ENCODE peak calls at places on chromosomes 6 and 20, in ten cellular contexts. V is stimulated activated CD4-positive, alpha-beta T cell treated with anti-CD3 and anti-CD28 coated beads, Interleukin-12 subunit alpha, Interleukin-12 subunit beta, amount 100 ng/mL, for 48 hours; S is H9; Z is GM23248; N is mucosa of gallbladder; I is NCI-H774; Y is GM12865; J is HEK293T; O is occipital lobe; G is transverse colon. D is an unnamed sample.

GRCh38 chr20:4261333-4262284 is 246.3 kb upstream of the RNF24 start:
- DNase-seq in V (no peak), S (no peak), Z (peak), N (no peak), I (no peak), Y (no peak), J (no peak), O (no peak), G (no peak), D (no peak)

GRCh38 chr20:38685853-38686473 is 38.3 kb upstream of the SLC32A1 start:
- DNase-seq in V (peak), S (peak), Z (peak), N (peak), I (no peak), Y (peak), J (peak), O (no peak), G (peak), D (peak)

GRCh38 chr6:129141499-129141898 is 258.6 kb downstream of the LAMA2 start:
- DNase-seq in V (no peak), S (no peak), Z (peak), N (no peak), I (no peak), Y (no peak), J (no peak), O (no peak), G (no peak), D (no peak)

GRCh38 chr20:44287272-44288097 is 23.5 kb downstream of the FITM2 start:
- DNase-seq in V (no peak), S (no peak), Z (no peak), N (peak), I (no peak), Y (no peak), J (no peak), O (no peak), G (peak), D (no peak)

GRCh38 chr6:45724511-45724910 is 291.1 kb downstream of the CLIC5 start:
- DNase-seq in V (no peak), S (no peak), Z (peak), N (peak), I (no peak), Y (no peak), J (no peak), O (no peak), G (no peak), D (no peak)

GRCh38 chr20:20573797-20574196 is 138.6 kb downstream of the RALGAPA2 start:
- DNase-seq in V (no peak), S (no peak), Z (no peak), N (no peak), I (no peak), Y (no peak), J (no peak), O (no peak), G (no peak), D (no peak)

GRCh38 chr6:169935348-169935718 is 183.9 kb downstream of the ERMARD start:
- DNase-seq in V (no peak), S (no peak), Z (no peak), N (no peak), I (peak), Y (no peak), J (no peak), O (no peak), G (no peak), D (no peak)

GRCh38 chr6:29319931-29320330 is 18.4 kb downstream of the OR14J1 start:
- DNase-seq in V (no peak), S (no peak), Z (no peak), N (no peak), I (no peak), Y (no peak), J (no peak), O (no peak), G (no peak), D (no peak)

GRCh38 chr20:49620364-49621240 is 52.7 kb upstream of the PTGIS start:
- DNase-seq in V (no peak), S (no peak), Z (no peak), N (no peak), I (no peak), Y (peak), J (no peak), O (no peak), G (no peak), D (no peak)

GRCh38 chr6:129251669-129252376 is 368.9 kb downstream of the LAMA2 start:
- DNase-seq in V (peak), S (peak), Z (peak), N (peak), I (peak), Y (peak), J (peak), O (no peak), G (peak), D (peak)

GRCh38 chr20:21702553-21703467 is 2.7 kb upstream of the PAX1 start:
- DNase-seq in V (peak), S (peak), Z (peak), N (peak), I (peak), Y (peak), J (peak), O (no peak), G (peak), D (no peak)

GRCh38 chr20:41224281-41224680 is 86.9 kb downstream of the PLCG1 start:
- DNase-seq in V (no peak), S (no peak), Z (no peak), N (no peak), I (no peak), Y (no peak), J (no peak), O (no peak), G (no peak), D (no peak)

GRCh38 chr6:166542580-166542912 is 43.9 kb downstream of the RAMACL start:
- DNase-seq in V (no peak), S (peak), Z (no peak), N (no peak), I (no peak), Y (no peak), J (no peak), O (no peak), G (peak), D (peak)

GRCh38 chr6:106077170-106077569 is 9.0 kb upstream of the PRDM1 start:
- DNase-seq in V (no peak), S (no peak), Z (peak), N (no peak), I (no peak), Y (no peak), J (no peak), O (no peak), G (no peak), D (no peak)

D was measured in Calu3.